ENCODE peak calls at places on chromosome X, in seven cellular contexts. M is stomach, G is cardiac fibroblast, Z is GM12865, X is OCI-LY7, A is fibroblast of lung, D is cardiac muscle cell. Y is an unnamed sample.

GRCh38 chrX:31449975-31450374 is 378.1 kb upstream of the FTHL17 start:
- DNase-seq in M (no peak), G (peak), Z (no peak), X (no peak), A (peak), D (peak), Y (no peak)

GRCh38 chrX:75181721-75182120 is 25.6 kb upstream of the ABCB7 start:
- DNase-seq in M (no peak), G (no peak), Z (no peak), X (no peak), A (peak), D (no peak), Y (no peak)

GRCh38 chrX:10756365-10756915 is 136.1 kb upstream of the MID1 start:
- DNase-seq in M (no peak), G (peak), Z (no peak), X (no peak), A (peak), D (peak), Y (peak)

GRCh38 chrX:23311731-23312130 is 22.9 kb upstream of the PTCHD1 start:
- DNase-seq in M (no peak), G (no peak), Z (no peak), X (no peak), A (no peak), D (no peak), Y (no peak)

GRCh38 chrX:118632862-118633261 is 94.5 kb upstream of the IL13RA1 start:
- DNase-seq in M (no peak), G (no peak), Z (peak), X (no peak), A (no peak), D (no peak), Y (no peak)

GRCh38 chrX:15336023-15336413 is 695 bp upstream of the PIGA start:
- DNase-seq in M (no peak), G (peak), Z (peak), X (peak), A (peak), D (peak), Y (no peak)

GRCh38 chrX:136711147-136711546 is 63.2 kb downstream of the CD40LG start:
- DNase-seq in M (peak), G (peak), Z (peak), X (peak), A (no peak), D (peak), Y (no peak)

GRCh38 chrX:121876316-121876715 is 828.9 kb downstream of the GLUD2 start:
- DNase-seq in M (no peak), G (peak), Z (no peak), X (no peak), A (peak), D (peak), Y (no peak)

GRCh38 chrX:71365876-71366673 is at the start of gene TAF1:
- DNase-seq in M (peak), G (peak), Z (peak), X (peak), A (peak), D (peak), Y (peak)

GRCh38 chrX:72107841-72108590 is 23.7 kb downstream of the RTL5 start:
- DNase-seq in M (no peak), G (no peak), Z (no peak), X (no peak), A (no peak), D (no peak), Y (no peak)

GRCh38 chrX:116009871-116010710 is 160.5 kb upstream of the AGTR2 start:
- DNase-seq in M (no peak), G (no peak), Z (peak), X (no peak), A (no peak), D (no peak), Y (no peak)

GRCh38 chrX:12917753-12918152 is 11.3 kb downstream of the TLR8 start:
- DNase-seq in M (no peak), G (no peak), Z (no peak), X (no peak), A (no peak), D (no peak), Y (no peak)

GRCh38 chrX:8254386-8254785 is 83.3 kb upstream of the VCX2 start:
- DNase-seq in M (no peak), G (no peak), Z (no peak), X (no peak), A (peak), D (no peak), Y (no peak)

GRCh38 chrX:77431227-77431626 is 16.0 kb upstream of the FGF16 start:
- DNase-seq in M (no peak), G (peak), Z (peak), X (peak), A (peak), D (peak), Y (peak)

GRCh38 chrX:95728446-95728845 is 956.2 kb upstream of the DIAPH2 start:
- DNase-seq in M (no peak), G (no peak), Z (no peak), X (no peak), A (no peak), D (no peak), Y (no peak)

GRCh38 chrX:3713937-3714434 is 537 bp upstream of the PRKX start:
- DNase-seq in M (no peak), G (no peak), Z (no peak), X (no peak), A (no peak), D (no peak), Y (no peak)

GRCh38 chrX:124665878-124666425 is 319.6 kb downstream of the SH2D1A start:
- DNase-seq in M (no peak), G (no peak), Z (no peak), X (no peak), A (no peak), D (no peak), Y (no peak)

GRCh38 chrX:43703211-43703791 is 47.2 kb downstream of the MAOA start:
- DNase-seq in M (no peak), G (peak), Z (no peak), X (no peak), A (peak), D (peak), Y (no peak)

GRCh38 chrX:10025742-10026493 is 58.8 kb downstream of the CLDN34 start:
- DNase-seq in M (no peak), G (no peak), Z (no peak), X (no peak), A (no peak), D (no peak), Y (no peak)

GRCh38 chrX:149365061-149365460 is 140.0 kb downstream of the IDS start:
- DNase-seq in M (no peak), G (no peak), Z (no peak), X (no peak), A (peak), D (no peak), Y (no peak)

GRCh38 chrX:110228453-110228852 is 89.4 kb downstream of the AMMECR1 start:
- DNase-seq in M (no peak), G (no peak), Z (no peak), X (no peak), A (no peak), D (no peak), Y (no peak)

GRCh38 chrX:15301924-15302323 is 13.5 kb downstream of the ASB11 start:
- DNase-seq in M (no peak), G (peak), Z (peak), X (no peak), A (no peak), D (peak), Y (peak)

GRCh38 chrX:154142386-154142785 is 1.7 kb upstream of the OPN1LW start:
- DNase-seq in M (no peak), G (no peak), Z (no peak), X (no peak), A (no peak), D (no peak), Y (no peak)

GRCh38 chrX:65516756-65517155 is 17.8 kb downstream of the LAS1L start:
- DNase-seq in M (no peak), G (no peak), Z (no peak), X (no peak), A (no peak), D (no peak), Y (no peak)

GRCh38 chrX:153459976-153460375 is 10.4 kb downstream of the HAUS7 start:
- DNase-seq in M (no peak), G (peak), Z (no peak), X (no peak), A (peak), D (peak), Y (no peak)

GRCh38 chrX:276588-277171 is 4.5 kb upstream of the PLCXD1 start:
- DNase-seq in M (peak), G (peak), Z (no peak), X (no peak), A (peak), D (peak), Y (no peak)

DNA sequence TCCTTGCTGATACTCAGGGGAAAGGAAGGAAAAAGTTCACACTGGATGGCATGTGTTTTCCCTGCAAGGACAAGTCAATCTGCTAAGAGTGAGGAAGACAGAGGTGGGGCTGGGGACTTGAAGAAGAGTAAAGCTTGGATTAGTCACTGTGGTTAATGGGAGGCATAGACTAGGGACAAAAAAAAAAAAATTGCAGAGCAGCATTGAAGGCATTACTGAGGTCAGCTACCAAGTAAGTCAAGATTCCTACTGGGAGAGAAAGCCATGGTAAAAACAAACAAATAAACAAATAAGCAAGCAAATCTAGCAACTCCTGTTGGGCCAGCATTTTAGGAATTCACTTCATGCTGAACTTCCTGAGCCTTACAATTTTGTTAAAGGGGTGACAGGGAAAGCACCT is 58.2 kb upstream of the GPC4 start:
- DNase-seq in M (no peak), G (no peak), Z (no peak), X (no peak), A (peak), D (no peak), Y (no peak)
- H3K4me3 ChIP-seq in M (no peak), G (no peak), Z (no peak), X (no peak), A (no peak), D (no peak), Y (no peak)

DNA sequence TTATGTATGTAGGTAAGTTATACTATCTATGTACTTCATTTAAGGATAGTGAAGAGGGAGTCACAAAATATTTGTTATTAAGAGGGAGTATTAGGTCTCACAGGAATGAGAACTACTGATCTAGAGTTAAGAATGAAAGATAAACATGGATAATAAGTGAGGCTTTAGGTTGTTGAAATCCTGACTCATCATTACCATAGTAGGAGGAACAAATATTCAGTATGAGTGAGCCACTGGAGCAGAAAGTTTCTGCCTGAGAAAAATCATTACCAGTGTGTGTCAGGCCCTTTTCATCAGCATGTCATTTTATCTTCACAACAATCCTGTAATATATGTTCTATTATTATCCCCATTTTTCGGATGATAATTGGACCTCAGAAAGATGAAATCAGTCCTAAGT is 27.2 kb upstream of the IGSF1 start:
- DNase-seq in M (no peak), G (no peak), Z (no peak), X (no peak), A (no peak), D (no peak), Y (no peak)
- H3K4me3 ChIP-seq in M (no peak), G (no peak), Z (no peak), X (no peak), A (no peak), D (no peak), Y (no peak)

GRCh38 chrX:47649302-47649701 is 1.1 kb downstream of the ELK1 start:
- DNase-seq in M (no peak), G (no peak), Z (no peak), X (no peak), A (no peak), D (peak), Y (no peak)
- H3K4me3 ChIP-seq in M (peak), G (peak), Z (peak), X (peak), A (peak), D (peak), Y (peak)

GRCh38 chrX:49177873-49178480 is 6.3 kb downstream of the PLP2 start:
- DNase-seq in M (no peak), G (no peak), Z (no peak), X (no peak), A (no peak), D (no peak), Y (no peak)
- H3K4me3 ChIP-seq in M (no peak), G (no peak), Z (no peak), X (no peak), A (no peak), D (no peak), Y (no peak)

DNA sequence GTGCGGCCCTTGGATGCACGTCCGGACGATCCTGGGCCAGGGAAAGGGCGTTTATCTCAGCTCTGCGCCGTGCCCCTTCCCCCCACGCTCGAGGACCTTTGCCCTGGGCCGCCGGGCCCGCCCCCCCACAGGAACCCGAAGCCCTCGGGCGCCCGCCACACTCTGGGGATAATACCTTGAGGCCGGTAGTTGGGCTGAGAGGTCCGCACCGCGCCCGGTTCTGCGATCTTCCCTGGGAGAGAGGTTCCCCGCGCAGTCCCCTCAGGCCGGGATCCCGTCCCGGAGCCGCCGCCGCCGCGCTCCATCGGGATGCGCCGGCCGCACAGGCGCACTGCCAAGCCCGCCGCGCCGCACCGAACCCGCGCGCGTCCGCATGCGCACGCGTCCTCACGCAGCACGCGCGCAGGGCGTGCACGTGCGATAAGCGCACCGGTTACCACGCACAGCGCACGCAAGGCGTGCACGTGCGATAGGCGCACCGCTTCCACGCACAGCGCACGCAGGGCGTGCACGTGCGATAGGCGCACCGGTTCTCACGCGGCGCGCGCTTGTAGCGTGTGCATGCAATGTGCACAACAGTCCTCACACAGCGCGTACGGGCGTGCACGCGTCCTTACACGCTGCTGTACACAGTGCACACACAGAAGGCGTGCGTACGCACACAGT is at the start of gene MAP7D2:
- DNase-seq in M (no peak), G (no peak), Z (no peak), X (no peak), A (no peak), D (no peak), Y (no peak)
- H3K4me3 ChIP-seq in M (peak), G (peak), Z (no peak), X (no peak), A (peak), D (peak), Y (no peak)